ENCODE peak calls at places on chromosome 12, in nine cellular contexts. One of them, this sample, is unnamed.

GRCh38 chr12:107567871-107568619 is 117.6 kb upstream of the PWP1 start:
- DNase-seq in mucosa of descending colon: no peak
- DNase-seq in NCI-H510A: no peak
- DNase-seq in HTR-8/SVneo: no peak
- DNase-seq in GDM1: no peak
- DNase-seq in renal cortical epithelial cell: no peak
- DNase-seq in AG09309: no peak
- DNase-seq in CD4-positive, alpha-beta memory T cell: no peak
- DNase-seq in activated CD8-positive, alpha-beta memory T cell treated with anti-CD3 and anti-CD28 coated beads for 4 hours: no peak
- DNase-seq in this sample: no peak

GRCh38 chr12:52243774-52244614 is 11.0 kb downstream of the KRT7 start:
- DNase-seq in mucosa of descending colon: peak; percentile 44
- DNase-seq in NCI-H510A: peak; percentile 79
- DNase-seq in HTR-8/SVneo: peak; percentile 85
- DNase-seq in GDM1: peak; percentile 62
- DNase-seq in renal cortical epithelial cell: peak; percentile 95
- DNase-seq in AG09309: peak; percentile 75
- DNase-seq in CD4-positive, alpha-beta memory T cell: peak; percentile 62
- DNase-seq in activated CD8-positive, alpha-beta memory T cell treated with anti-CD3 and anti-CD28 coated beads for 4 hours: peak; percentile 51
- DNase-seq in this sample: peak; percentile 99

GRCh38 chr12:38904932-38905479 is 385 bp downstream of the CPNE8 start:
- DNase-seq in mucosa of descending colon: peak; percentile 85
- DNase-seq in NCI-H510A: no peak
- DNase-seq in HTR-8/SVneo: peak; percentile 37
- DNase-seq in GDM1: no peak
- DNase-seq in renal cortical epithelial cell: peak; percentile 80
- DNase-seq in AG09309: no peak
- DNase-seq in CD4-positive, alpha-beta memory T cell: no peak
- DNase-seq in activated CD8-positive, alpha-beta memory T cell treated with anti-CD3 and anti-CD28 coated beads for 4 hours: no peak
- DNase-seq in this sample: peak; percentile 88

GRCh38 chr12:62866451-62867082 is 68.4 kb downstream of the PPM1H start:
- DNase-seq in mucosa of descending colon: no peak
- DNase-seq in NCI-H510A: no peak
- DNase-seq in HTR-8/SVneo: peak; percentile 44
- DNase-seq in GDM1: peak; percentile 9
- DNase-seq in renal cortical epithelial cell: peak; percentile 76
- DNase-seq in AG09309: peak; percentile 28
- DNase-seq in CD4-positive, alpha-beta memory T cell: no peak
- DNase-seq in activated CD8-positive, alpha-beta memory T cell treated with anti-CD3 and anti-CD28 coated beads for 4 hours: no peak
- DNase-seq in this sample: peak; percentile 85

GRCh38 chr12:3224530-3224903 is 147.3 kb downstream of the TSPAN9 start:
- DNase-seq in mucosa of descending colon: no peak
- DNase-seq in NCI-H510A: no peak
- DNase-seq in HTR-8/SVneo: no peak
- DNase-seq in GDM1: no peak
- DNase-seq in renal cortical epithelial cell: no peak
- DNase-seq in AG09309: no peak
- DNase-seq in CD4-positive, alpha-beta memory T cell: no peak
- DNase-seq in activated CD8-positive, alpha-beta memory T cell treated with anti-CD3 and anti-CD28 coated beads for 4 hours: no peak
- DNase-seq in this sample: no peak

GRCh38 chr12:106345739-106346138 is 11.8 kb upstream of the POLR3B start:
- DNase-seq in mucosa of descending colon: peak; percentile 45
- DNase-seq in NCI-H510A: no peak
- DNase-seq in HTR-8/SVneo: peak; percentile 27
- DNase-seq in GDM1: no peak
- DNase-seq in renal cortical epithelial cell: peak; percentile 71
- DNase-seq in AG09309: no peak
- DNase-seq in CD4-positive, alpha-beta memory T cell: peak; percentile 9
- DNase-seq in activated CD8-positive, alpha-beta memory T cell treated with anti-CD3 and anti-CD28 coated beads for 4 hours: no peak
- DNase-seq in this sample: peak; percentile 44

GRCh38 chr12:98741229-98741614 is 96.1 kb downstream of the APAF1 start:
- DNase-seq in mucosa of descending colon: no peak
- DNase-seq in NCI-H510A: no peak
- DNase-seq in HTR-8/SVneo: no peak
- DNase-seq in GDM1: no peak
- DNase-seq in renal cortical epithelial cell: peak; percentile 46
- DNase-seq in AG09309: no peak
- DNase-seq in CD4-positive, alpha-beta memory T cell: no peak
- DNase-seq in activated CD8-positive, alpha-beta memory T cell treated with anti-CD3 and anti-CD28 coated beads for 4 hours: no peak
- DNase-seq in this sample: no peak

GRCh38 chr12:49364989-49365388 is 2.3 kb upstream of the SPATS2 start:
- DNase-seq in mucosa of descending colon: no peak
- DNase-seq in NCI-H510A: no peak
- DNase-seq in HTR-8/SVneo: no peak
- DNase-seq in GDM1: no peak
- DNase-seq in renal cortical epithelial cell: peak; percentile 86
- DNase-seq in AG09309: no peak
- DNase-seq in CD4-positive, alpha-beta memory T cell: no peak
- DNase-seq in activated CD8-positive, alpha-beta memory T cell treated with anti-CD3 and anti-CD28 coated beads for 4 hours: no peak
- DNase-seq in this sample: no peak

GRCh38 chr12:109434556-109434955 is 42.5 kb downstream of the KCTD10 start:
- DNase-seq in mucosa of descending colon: no peak
- DNase-seq in NCI-H510A: no peak
- DNase-seq in HTR-8/SVneo: no peak
- DNase-seq in GDM1: no peak
- DNase-seq in renal cortical epithelial cell: no peak
- DNase-seq in AG09309: no peak
- DNase-seq in CD4-positive, alpha-beta memory T cell: no peak
- DNase-seq in activated CD8-positive, alpha-beta memory T cell treated with anti-CD3 and anti-CD28 coated beads for 4 hours: no peak
- DNase-seq in this sample: no peak

GRCh38 chr12:94793191-94793595 is 142.8 kb upstream of the TMCC3 start:
- DNase-seq in mucosa of descending colon: no peak
- DNase-seq in NCI-H510A: no peak
- DNase-seq in HTR-8/SVneo: no peak
- DNase-seq in GDM1: no peak
- DNase-seq in renal cortical epithelial cell: no peak
- DNase-seq in AG09309: no peak
- DNase-seq in CD4-positive, alpha-beta memory T cell: no peak
- DNase-seq in activated CD8-positive, alpha-beta memory T cell treated with anti-CD3 and anti-CD28 coated beads for 4 hours: no peak
- DNase-seq in this sample: no peak

GRCh38 chr12:54624316-54625279 is 10.1 kb downstream of the LACRT start:
- DNase-seq in mucosa of descending colon: no peak
- DNase-seq in NCI-H510A: no peak
- DNase-seq in HTR-8/SVneo: no peak
- DNase-seq in GDM1: no peak
- DNase-seq in renal cortical epithelial cell: no peak
- DNase-seq in AG09309: no peak
- DNase-seq in CD4-positive, alpha-beta memory T cell: no peak
- DNase-seq in activated CD8-positive, alpha-beta memory T cell treated with anti-CD3 and anti-CD28 coated beads for 4 hours: no peak
- DNase-seq in this sample: no peak

GRCh38 chr12:32390572-32391219 is 8.7 kb upstream of the FGD4 start:
- DNase-seq in mucosa of descending colon: peak; percentile 52
- DNase-seq in NCI-H510A: peak; percentile 6
- DNase-seq in HTR-8/SVneo: no peak
- DNase-seq in GDM1: no peak
- DNase-seq in renal cortical epithelial cell: peak; percentile 41
- DNase-seq in AG09309: no peak
- DNase-seq in CD4-positive, alpha-beta memory T cell: no peak
- DNase-seq in activated CD8-positive, alpha-beta memory T cell treated with anti-CD3 and anti-CD28 coated beads for 4 hours: no peak
- DNase-seq in this sample: no peak

GRCh38 chr12:126676426-126676825 is 1590.5 kb upstream of the TMEM132C start:
- DNase-seq in mucosa of descending colon: no peak
- DNase-seq in NCI-H510A: peak; percentile 74
- DNase-seq in HTR-8/SVneo: no peak
- DNase-seq in GDM1: no peak
- DNase-seq in renal cortical epithelial cell: peak; percentile 11
- DNase-seq in AG09309: no peak
- DNase-seq in CD4-positive, alpha-beta memory T cell: no peak
- DNase-seq in activated CD8-positive, alpha-beta memory T cell treated with anti-CD3 and anti-CD28 coated beads for 4 hours: no peak
- DNase-seq in this sample: peak; percentile 21

GRCh38 chr12:120041386-120042231 is 52.6 kb downstream of the BICDL1 start:
- DNase-seq in mucosa of descending colon: no peak
- DNase-seq in NCI-H510A: no peak
- DNase-seq in HTR-8/SVneo: no peak
- DNase-seq in GDM1: no peak
- DNase-seq in renal cortical epithelial cell: no peak
- DNase-seq in AG09309: no peak
- DNase-seq in CD4-positive, alpha-beta memory T cell: peak; percentile 52
- DNase-seq in activated CD8-positive, alpha-beta memory T cell treated with anti-CD3 and anti-CD28 coated beads for 4 hours: no peak
- DNase-seq in this sample: no peak

GRCh38 chr12:104505095-104505819 is 48.5 kb downstream of the CHST11 start:
- DNase-seq in mucosa of descending colon: no peak
- DNase-seq in NCI-H510A: peak; percentile 52
- DNase-seq in HTR-8/SVneo: no peak
- DNase-seq in GDM1: no peak
- DNase-seq in renal cortical epithelial cell: peak; percentile 43
- DNase-seq in AG09309: no peak
- DNase-seq in CD4-positive, alpha-beta memory T cell: no peak
- DNase-seq in activated CD8-positive, alpha-beta memory T cell treated with anti-CD3 and anti-CD28 coated beads for 4 hours: no peak
- DNase-seq in this sample: no peak

GRCh38 chr12:25388216-25388615 is 137.5 kb upstream of the KRAS start:
- DNase-seq in mucosa of descending colon: peak; percentile 58
- DNase-seq in NCI-H510A: no peak
- DNase-seq in HTR-8/SVneo: no peak
- DNase-seq in GDM1: no peak
- DNase-seq in renal cortical epithelial cell: peak; percentile 11
- DNase-seq in AG09309: no peak
- DNase-seq in CD4-positive, alpha-beta memory T cell: peak; percentile 55
- DNase-seq in activated CD8-positive, alpha-beta memory T cell treated with anti-CD3 and anti-CD28 coated beads for 4 hours: peak; percentile 9
- DNase-seq in this sample: no peak

GRCh38 chr12:94242871-94243270 is 94.5 kb downstream of the PLXNC1 start:
- DNase-seq in mucosa of descending colon: peak; percentile 17
- DNase-seq in NCI-H510A: no peak
- DNase-seq in HTR-8/SVneo: no peak
- DNase-seq in GDM1: no peak
- DNase-seq in renal cortical epithelial cell: no peak
- DNase-seq in AG09309: no peak
- DNase-seq in CD4-positive, alpha-beta memory T cell: no peak
- DNase-seq in activated CD8-positive, alpha-beta memory T cell treated with anti-CD3 and anti-CD28 coated beads for 4 hours: no peak
- DNase-seq in this sample: no peak

GRCh38 chr12:102847131-102847530 is 69.9 kb downstream of the PAH start:
- DNase-seq in mucosa of descending colon: no peak
- DNase-seq in NCI-H510A: no peak
- DNase-seq in HTR-8/SVneo: no peak
- DNase-seq in GDM1: no peak
- DNase-seq in renal cortical epithelial cell: peak; percentile 2
- DNase-seq in AG09309: no peak
- DNase-seq in CD4-positive, alpha-beta memory T cell: no peak
- DNase-seq in activated CD8-positive, alpha-beta memory T cell treated with anti-CD3 and anti-CD28 coated beads for 4 hours: no peak
- DNase-seq in this sample: no peak

GRCh38 chr12:47340391-47341015 is 260.7 kb upstream of the AMIGO2 start:
- DNase-seq in mucosa of descending colon: no peak
- DNase-seq in NCI-H510A: no peak
- DNase-seq in HTR-8/SVneo: no peak
- DNase-seq in GDM1: no peak
- DNase-seq in renal cortical epithelial cell: no peak
- DNase-seq in AG09309: no peak
- DNase-seq in CD4-positive, alpha-beta memory T cell: no peak
- DNase-seq in activated CD8-positive, alpha-beta memory T cell treated with anti-CD3 and anti-CD28 coated beads for 4 hours: no peak
- DNase-seq in this sample: no peak

GRCh38 chr12:122851820-122852219 is 16.6 kb downstream of the HIP1R start:
- DNase-seq in mucosa of descending colon: no peak
- DNase-seq in NCI-H510A: no peak
- DNase-seq in HTR-8/SVneo: no peak
- DNase-seq in GDM1: no peak
- DNase-seq in renal cortical epithelial cell: peak; percentile 92
- DNase-seq in AG09309: peak; percentile 35
- DNase-seq in CD4-positive, alpha-beta memory T cell: no peak
- DNase-seq in activated CD8-positive, alpha-beta memory T cell treated with anti-CD3 and anti-CD28 coated beads for 4 hours: no peak
- DNase-seq in this sample: no peak

GRCh38 chr12:34343766-34344165 is 321.5 kb downstream of the ALG10 start:
- DNase-seq in mucosa of descending colon: no peak
- DNase-seq in NCI-H510A: no peak
- DNase-seq in HTR-8/SVneo: no peak
- DNase-seq in GDM1: no peak
- DNase-seq in renal cortical epithelial cell: no peak
- DNase-seq in AG09309: no peak
- DNase-seq in CD4-positive, alpha-beta memory T cell: no peak
- DNase-seq in activated CD8-positive, alpha-beta memory T cell treated with anti-CD3 and anti-CD28 coated beads for 4 hours: no peak
- DNase-seq in this sample: no peak

GRCh38 chr12:71935594-71935993 is 3.1 kb upstream of the TPH2 start:
- DNase-seq in mucosa of descending colon: no peak
- DNase-seq in NCI-H510A: no peak
- DNase-seq in HTR-8/SVneo: no peak
- DNase-seq in GDM1: no peak
- DNase-seq in renal cortical epithelial cell: no peak
- DNase-seq in AG09309: no peak
- DNase-seq in CD4-positive, alpha-beta memory T cell: no peak
- DNase-seq in activated CD8-positive, alpha-beta memory T cell treated with anti-CD3 and anti-CD28 coated beads for 4 hours: no peak
- DNase-seq in this sample: no peak

GRCh38 chr12:106757623-106758348 is 16.7 kb upstream of the RIC8B start:
- DNase-seq in mucosa of descending colon: no peak
- DNase-seq in NCI-H510A: no peak
- DNase-seq in HTR-8/SVneo: no peak
- DNase-seq in GDM1: no peak
- DNase-seq in renal cortical epithelial cell: no peak
- DNase-seq in AG09309: no peak
- DNase-seq in CD4-positive, alpha-beta memory T cell: no peak
- DNase-seq in activated CD8-positive, alpha-beta memory T cell treated with anti-CD3 and anti-CD28 coated beads for 4 hours: no peak
- DNase-seq in this sample: no peak

GRCh38 chr12:54689034-54689372 is 40.8 kb upstream of the DCD start:
- DNase-seq in mucosa of descending colon: no peak
- DNase-seq in NCI-H510A: peak; percentile 29
- DNase-seq in HTR-8/SVneo: no peak
- DNase-seq in GDM1: no peak
- DNase-seq in renal cortical epithelial cell: no peak
- DNase-seq in AG09309: no peak
- DNase-seq in CD4-positive, alpha-beta memory T cell: no peak
- DNase-seq in activated CD8-positive, alpha-beta memory T cell treated with anti-CD3 and anti-CD28 coated beads for 4 hours: no peak
- DNase-seq in this sample: no peak

GRCh38 chr12:47739959-47740358 is 14.7 kb upstream of the ENDOU start:
- DNase-seq in mucosa of descending colon: peak; percentile 50
- DNase-seq in NCI-H510A: no peak
- DNase-seq in HTR-8/SVneo: no peak
- DNase-seq in GDM1: no peak
- DNase-seq in renal cortical epithelial cell: no peak
- DNase-seq in AG09309: no peak
- DNase-seq in CD4-positive, alpha-beta memory T cell: no peak
- DNase-seq in activated CD8-positive, alpha-beta memory T cell treated with anti-CD3 and anti-CD28 coated beads for 4 hours: no peak
- DNase-seq in this sample: no peak

GRCh38 chr12:110577717-110578521 is 5.2 kb downstream of the PPTC7 start:
- DNase-seq in mucosa of descending colon: peak; percentile 72
- DNase-seq in NCI-H510A: no peak
- DNase-seq in HTR-8/SVneo: no peak
- DNase-seq in GDM1: no peak
- DNase-seq in renal cortical epithelial cell: peak; percentile 88
- DNase-seq in AG09309: peak; percentile 61
- DNase-seq in CD4-positive, alpha-beta memory T cell: peak; percentile 39
- DNase-seq in activated CD8-positive, alpha-beta memory T cell treated with anti-CD3 and anti-CD28 coated beads for 4 hours: peak; percentile 36
- DNase-seq in this sample: peak; percentile 67